ENCODE peak calls at places on chromosomes 3 and 15, in five cellular contexts. One of them, this sample, is unnamed.

GRCh38 chr15:79172801-79173460 is 82.4 kb upstream of the RASGRF1 start:
- DNase-seq in H1: no peak
- DNase-seq in colonic mucosa: no peak
- DNase-seq in CD8-positive, alpha-beta memory T cell: no peak
- DNase-seq in RWPE1: no peak
- DNase-seq in this sample: no peak

GRCh38 chr15:29143909-29144308 is 125.7 kb downstream of the NSMCE3 start:
- DNase-seq in H1: no peak
- DNase-seq in colonic mucosa: no peak
- DNase-seq in CD8-positive, alpha-beta memory T cell: no peak
- DNase-seq in RWPE1: no peak
- DNase-seq in this sample: no peak

GRCh38 chr3:126883241-126883640 is 99.7 kb upstream of the PLXNA1 start:
- DNase-seq in CD8-positive, alpha-beta memory T cell: no peak
- DNase-seq in colonic mucosa: no peak
- DNase-seq in H1: no peak
- DNase-seq in RWPE1: no peak
- DNase-seq in this sample: no peak

GRCh38 chr15:92907880-92908279 is 7.8 kb downstream of the CHD2 start:
- DNase-seq in RWPE1: no peak
- DNase-seq in colonic mucosa: no peak
- DNase-seq in H1: no peak
- DNase-seq in CD8-positive, alpha-beta memory T cell: no peak
- DNase-seq in this sample: no peak

GRCh38 chr15:43268111-43269105 is 1.7 kb upstream of the TGM5 start:
- DNase-seq in colonic mucosa: no peak
- DNase-seq in CD8-positive, alpha-beta memory T cell: no peak
- DNase-seq in RWPE1: no peak
- DNase-seq in H1: peak
- DNase-seq in this sample: no peak

GRCh38 chr15:77497942-77498361 is 77.3 kb downstream of the HMG20A start:
- DNase-seq in CD8-positive, alpha-beta memory T cell: no peak
- DNase-seq in RWPE1: no peak
- DNase-seq in colonic mucosa: no peak
- DNase-seq in H1: no peak
- DNase-seq in this sample: peak

GRCh38 chr3:58203541-58203940 is 7.2 kb downstream of the DNASE1L3 start:
- DNase-seq in colonic mucosa: no peak
- DNase-seq in RWPE1: no peak
- DNase-seq in CD8-positive, alpha-beta memory T cell: no peak
- DNase-seq in H1: no peak
- DNase-seq in this sample: no peak

GRCh38 chr3:70832035-70832795 is 519.8 kb upstream of the MDFIC2 start:
- DNase-seq in CD8-positive, alpha-beta memory T cell: no peak
- DNase-seq in colonic mucosa: no peak
- DNase-seq in H1: no peak
- DNase-seq in RWPE1: no peak
- DNase-seq in this sample: no peak

GRCh38 chr15:48307586-48307985 is 23.6 kb upstream of the DUT start:
- DNase-seq in colonic mucosa: no peak
- DNase-seq in RWPE1: no peak
- DNase-seq in CD8-positive, alpha-beta memory T cell: no peak
- DNase-seq in H1: no peak
- DNase-seq in this sample: no peak

GRCh38 chr15:73632670-73633058 is 525 bp downstream of the NPTN start:
- DNase-seq in RWPE1: no peak
- DNase-seq in CD8-positive, alpha-beta memory T cell: no peak
- DNase-seq in colonic mucosa: no peak
- DNase-seq in H1: peak
- DNase-seq in this sample: no peak

GRCh38 chr15:35374661-35375060 is 171.3 kb downstream of the DPH6 start:
- DNase-seq in CD8-positive, alpha-beta memory T cell: no peak
- DNase-seq in RWPE1: no peak
- DNase-seq in H1: no peak
- DNase-seq in colonic mucosa: no peak
- DNase-seq in this sample: no peak

GRCh38 chr3:185659942-185660921 is 74.1 kb downstream of the SENP2 start:
- DNase-seq in H1: peak
- DNase-seq in colonic mucosa: peak
- DNase-seq in CD8-positive, alpha-beta memory T cell: peak
- DNase-seq in RWPE1: peak
- DNase-seq in this sample: peak

GRCh38 chr3:100496711-100497261 is 4.4 kb downstream of the TMEM45A start:
- DNase-seq in RWPE1: no peak
- DNase-seq in colonic mucosa: no peak
- DNase-seq in CD8-positive, alpha-beta memory T cell: no peak
- DNase-seq in H1: no peak
- DNase-seq in this sample: no peak

GRCh38 chr3:197494366-197495058 is 61.3 kb downstream of the BDH1 start:
- DNase-seq in RWPE1: no peak
- DNase-seq in H1: no peak
- DNase-seq in CD8-positive, alpha-beta memory T cell: no peak
- DNase-seq in colonic mucosa: peak
- DNase-seq in this sample: no peak

GRCh38 chr15:77907824-77908751 is 169.4 kb downstream of the TBC1D2B start:
- DNase-seq in colonic mucosa: peak
- DNase-seq in CD8-positive, alpha-beta memory T cell: no peak
- DNase-seq in H1: no peak
- DNase-seq in RWPE1: no peak
- DNase-seq in this sample: no peak

GRCh38 chr15:27844018-27844666 is 255.0 kb downstream of the OCA2 start:
- DNase-seq in CD8-positive, alpha-beta memory T cell: no peak
- DNase-seq in RWPE1: peak
- DNase-seq in H1: peak
- DNase-seq in colonic mucosa: no peak
- DNase-seq in this sample: no peak

GRCh38 chr15:58285921-58286278 is 145.9 kb upstream of the LIPC start:
- DNase-seq in RWPE1: no peak
- DNase-seq in colonic mucosa: no peak
- DNase-seq in H1: no peak
- DNase-seq in CD8-positive, alpha-beta memory T cell: no peak
- DNase-seq in this sample: no peak

GRCh38 chr3:177195242-177195940 is 1.9 kb downstream of the TBL1XR1 start:
- DNase-seq in RWPE1: peak
- DNase-seq in colonic mucosa: peak
- DNase-seq in CD8-positive, alpha-beta memory T cell: peak
- DNase-seq in H1: no peak
- DNase-seq in this sample: no peak

GRCh38 chr15:67823371-67824156 is 1.7 kb upstream of the SKOR1 start:
- DNase-seq in RWPE1: no peak
- DNase-seq in CD8-positive, alpha-beta memory T cell: no peak
- DNase-seq in H1: peak
- DNase-seq in colonic mucosa: no peak
- DNase-seq in this sample: no peak

GRCh38 chr15:39646425-39646824 is 65.5 kb downstream of the THBS1 start:
- DNase-seq in colonic mucosa: no peak
- DNase-seq in RWPE1: no peak
- DNase-seq in CD8-positive, alpha-beta memory T cell: no peak
- DNase-seq in H1: no peak
- DNase-seq in this sample: no peak

GRCh38 chr3:64224826-64225606 is at the start of gene PRICKLE2:
- DNase-seq in H1: no peak
- DNase-seq in CD8-positive, alpha-beta memory T cell: no peak
- DNase-seq in colonic mucosa: peak
- DNase-seq in RWPE1: no peak
- DNase-seq in this sample: peak

GRCh38 chr15:47179988-47180387 is 537.3 kb upstream of the SEMA6D start:
- DNase-seq in CD8-positive, alpha-beta memory T cell: no peak
- DNase-seq in RWPE1: no peak
- DNase-seq in colonic mucosa: no peak
- DNase-seq in H1: no peak
- DNase-seq in this sample: no peak

GRCh38 chr3:21542656-21543379 is 208.2 kb downstream of the ZNF385D start:
- DNase-seq in H1: no peak
- DNase-seq in CD8-positive, alpha-beta memory T cell: no peak
- DNase-seq in colonic mucosa: no peak
- DNase-seq in RWPE1: no peak
- DNase-seq in this sample: no peak
- H3K27ac ChIP-seq in H1: no peak
- H3K27ac ChIP-seq in CD8-positive, alpha-beta memory T cell: no peak
- H3K27ac ChIP-seq in colonic mucosa: no peak
- H3K27ac ChIP-seq in RWPE1: no peak
- H3K27ac ChIP-seq in this sample: no peak

GRCh38 chr3:12974819-12975218 is 98.4 kb downstream of the IQSEC1 start:
- DNase-seq in CD8-positive, alpha-beta memory T cell: no peak
- DNase-seq in H1: no peak
- DNase-seq in RWPE1: no peak
- DNase-seq in colonic mucosa: no peak
- DNase-seq in this sample: no peak

GRCh38 chr3:12974316-12974715 is 98.9 kb downstream of the IQSEC1 start:
- DNase-seq in colonic mucosa: no peak
- DNase-seq in CD8-positive, alpha-beta memory T cell: no peak
- DNase-seq in RWPE1: no peak
- DNase-seq in H1: no peak
- DNase-seq in this sample: no peak

GRCh38 chr3:12972043-12972442 is 101.2 kb downstream of the IQSEC1 start:
- DNase-seq in CD8-positive, alpha-beta memory T cell: no peak
- DNase-seq in RWPE1: no peak
- DNase-seq in H1: no peak
- DNase-seq in colonic mucosa: no peak
- DNase-seq in this sample: no peak

GRCh38 chr3:12973827-12974226 is 99.4 kb downstream of the IQSEC1 start:
- DNase-seq in RWPE1: no peak
- DNase-seq in H1: no peak
- DNase-seq in CD8-positive, alpha-beta memory T cell: no peak
- DNase-seq in colonic mucosa: no peak
- DNase-seq in this sample: no peak

DNA sequence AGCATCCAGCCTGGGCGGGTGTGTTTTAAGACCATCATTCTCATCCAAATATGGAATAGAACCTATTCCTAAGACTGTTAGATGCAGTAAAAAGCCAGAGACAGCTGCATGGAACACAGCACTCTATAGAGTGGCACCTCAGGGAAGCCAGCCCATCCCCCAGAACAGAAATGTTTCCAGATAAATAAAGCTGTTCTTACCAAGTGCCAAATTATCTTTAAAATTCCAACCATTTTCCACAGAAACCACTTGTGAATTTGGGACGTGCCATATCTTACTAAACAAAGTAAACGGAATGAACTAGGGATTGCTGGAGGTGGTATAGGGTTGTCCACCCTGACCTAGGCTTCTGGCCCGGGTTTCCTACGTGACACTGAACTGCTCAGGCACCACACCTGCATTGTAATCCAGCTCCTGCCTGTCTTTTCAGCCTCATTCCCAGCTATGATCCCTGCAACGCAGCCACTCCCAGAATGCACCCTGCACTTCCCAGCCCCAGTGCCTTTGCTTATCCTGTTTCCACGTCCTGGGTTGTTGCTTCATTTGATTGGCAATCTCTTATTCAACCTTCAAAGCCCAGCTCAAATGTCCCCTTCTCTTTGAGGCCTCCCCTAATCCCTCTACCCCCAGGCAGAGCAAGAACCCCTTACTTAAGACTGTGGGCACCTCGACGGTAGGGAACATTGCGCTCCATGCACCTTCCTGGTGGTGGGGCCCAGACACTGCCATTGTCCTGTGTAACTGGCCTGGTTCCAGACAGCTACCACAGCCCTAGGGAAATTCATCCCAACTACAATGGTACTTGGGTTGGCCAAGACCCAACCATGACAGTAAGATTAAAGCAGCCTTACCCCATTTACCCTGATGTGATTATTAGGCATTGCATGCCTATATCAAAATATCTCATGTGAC is 100.2 kb downstream of the IQSEC1 start:
- DNase-seq in RWPE1: no peak
- DNase-seq in colonic mucosa: no peak
- DNase-seq in CD8-positive, alpha-beta memory T cell: no peak
- DNase-seq in H1: no peak
- DNase-seq in this sample: no peak
- H3K27ac ChIP-seq in RWPE1: no peak
- H3K27ac ChIP-seq in colonic mucosa: no peak
- H3K27ac ChIP-seq in CD8-positive, alpha-beta memory T cell: no peak
- H3K27ac ChIP-seq in H1: no peak
- H3K27ac ChIP-seq in this sample: no peak

GRCh38 chr3:39408493-39409372 is 2.2 kb downstream of the RPSA start:
- DNase-seq in CD8-positive, alpha-beta memory T cell: peak
- DNase-seq in H1: no peak
- DNase-seq in colonic mucosa: no peak
- DNase-seq in RWPE1: no peak
- DNase-seq in this sample: no peak
- H3K27ac ChIP-seq in CD8-positive, alpha-beta memory T cell: no peak
- H3K27ac ChIP-seq in H1: peak
- H3K27ac ChIP-seq in colonic mucosa: no peak
- H3K27ac ChIP-seq in RWPE1: peak
- H3K27ac ChIP-seq in this sample: no peak

GRCh38 chr3:194278186-194278845 is 72.8 kb downstream of the CPN2 start:
- DNase-seq in CD8-positive, alpha-beta memory T cell: no peak
- DNase-seq in colonic mucosa: no peak
- DNase-seq in RWPE1: no peak
- DNase-seq in H1: no peak
- DNase-seq in this sample: no peak
- H3K27ac ChIP-seq in CD8-positive, alpha-beta memory T cell: no peak
- H3K27ac ChIP-seq in colonic mucosa: peak
- H3K27ac ChIP-seq in RWPE1: peak
- H3K27ac ChIP-seq in H1: no peak
- H3K27ac ChIP-seq in this sample: peak

GRCh38 chr3:149969110-149969944 is 1.4 kb downstream of the PFN2 start:
- DNase-seq in H1: no peak
- DNase-seq in CD8-positive, alpha-beta memory T cell: no peak
- DNase-seq in RWPE1: peak
- DNase-seq in colonic mucosa: peak
- DNase-seq in this sample: peak
- H3K27ac ChIP-seq in H1: peak
- H3K27ac ChIP-seq in CD8-positive, alpha-beta memory T cell: no peak
- H3K27ac ChIP-seq in RWPE1: peak
- H3K27ac ChIP-seq in colonic mucosa: peak
- H3K27ac ChIP-seq in this sample: peak

GRCh38 chr3:12953201-12953712 is 111.9 kb upstream of the RPL32 start:
- DNase-seq in RWPE1: no peak
- DNase-seq in CD8-positive, alpha-beta memory T cell: no peak
- DNase-seq in H1: no peak
- DNase-seq in colonic mucosa: no peak
- DNase-seq in this sample: no peak
- H3K27ac ChIP-seq in RWPE1: no peak
- H3K27ac ChIP-seq in CD8-positive, alpha-beta memory T cell: peak
- H3K27ac ChIP-seq in H1: no peak
- H3K27ac ChIP-seq in colonic mucosa: no peak
- H3K27ac ChIP-seq in this sample: peak